ENCODE peak calls at places on chromosomes 13 and 19, in eight cellular contexts. S is Peyer's patch, L is EL, O is esophagus muscularis mucosa, F is WTC11, H is coronary artery, K is ureter, N is frontal cortex. Q is an unnamed sample.

GRCh38 chr13:66624302-66624701 is 605.8 kb downstream of the PCDH9 start:
- DNase-seq in H (no peak), K (no peak), N (no peak), F (no peak), S (no peak), L (no peak), O (no peak), Q (no peak)

GRCh38 chr13:45367358-45367757 is 26.4 kb upstream of the TPT1 start:
- DNase-seq in F (no peak), H (no peak), K (peak), S (peak), L (peak), O (no peak), N (peak), Q (no peak)

GRCh38 chr19:53432088-53432661 is 391 bp downstream of the ZNF761 start:
- DNase-seq in S (peak), F (peak), K (peak), N (peak), H (peak), O (no peak), L (peak), Q (peak)

GRCh38 chr13:99237981-99238662 is 20.1 kb downstream of the GPR18 start:
- DNase-seq in N (no peak), K (no peak), S (no peak), O (no peak), H (no peak), L (no peak), F (no peak), Q (no peak)

GRCh38 chr19:53912653-53913052 is 3.6 kb downstream of the CACNG7 start:
- DNase-seq in H (no peak), F (peak), L (no peak), O (no peak), K (no peak), S (no peak), N (no peak), Q (no peak)

GRCh38 chr13:98253526-98253925 is 76.5 kb upstream of the RNF113B start:
- DNase-seq in L (no peak), K (no peak), S (no peak), H (peak), F (no peak), O (no peak), N (no peak), Q (no peak)

GRCh38 chr13:112887151-112887550 is 81.9 kb upstream of the MCF2L start:
- DNase-seq in K (no peak), S (no peak), H (no peak), F (peak), N (no peak), L (no peak), O (no peak), Q (no peak)

GRCh38 chr13:49908637-49909036 is 27.5 kb downstream of the SPRYD7 start:
- DNase-seq in N (no peak), O (no peak), H (no peak), K (no peak), F (peak), S (no peak), L (no peak), Q (no peak)

GRCh38 chr19:16016226-16017137 is 59.8 kb upstream of the TPM4 start:
- DNase-seq in N (no peak), O (no peak), K (no peak), L (no peak), S (no peak), F (no peak), H (no peak), Q (no peak)

GRCh38 chr13:26951581-26952177 is 191.1 kb upstream of the GPR12 start:
- DNase-seq in S (no peak), L (no peak), O (no peak), F (no peak), N (no peak), H (no peak), K (no peak), Q (no peak)

GRCh38 chr13:113315992-113316391 is 19.0 kb downstream of the LAMP1 start:
- DNase-seq in H (no peak), N (no peak), S (no peak), O (no peak), L (no peak), F (no peak), K (no peak), Q (no peak)

GRCh38 chr19:11422163-11423068 is 3.3 kb upstream of the RGL3 start:
- DNase-seq in F (peak), L (peak), O (no peak), K (peak), N (peak), S (peak), H (peak), Q (peak)

GRCh38 chr13:100440756-100441421 is 147.7 kb downstream of the GGACT start:
- DNase-seq in L (peak), S (no peak), H (no peak), F (no peak), N (no peak), O (no peak), K (no peak), Q (no peak)

GRCh38 chr19:42293539-42293938 is 8.4 kb upstream of the PRR19 start:
- DNase-seq in H (no peak), L (no peak), F (peak), K (no peak), O (no peak), N (no peak), S (no peak), Q (no peak)

GRCh38 chr19:33674575-33675367 is 53.0 kb downstream of the CHST8 start:
- DNase-seq in S (no peak), L (no peak), K (no peak), H (peak), N (no peak), O (no peak), F (no peak), Q (no peak)

GRCh38 chr13:41917641-41918040 is 43.3 kb downstream of the VWA8 start:
- DNase-seq in S (no peak), O (no peak), F (no peak), H (no peak), N (no peak), K (no peak), L (peak), Q (no peak)

GRCh38 chr19:47891923-47892666 is 6.0 kb upstream of the SULT2A1 start:
- DNase-seq in H (no peak), L (no peak), S (no peak), N (no peak), F (no peak), O (no peak), K (no peak), Q (peak)

GRCh38 chr19:29442910-29443309 is 82.9 kb upstream of the VSTM2B start:
- DNase-seq in N (no peak), F (no peak), H (no peak), L (no peak), K (no peak), S (no peak), O (no peak), Q (no peak)

GRCh38 chr19:6519289-6519688 is 11.5 kb upstream of the TNFSF9 start:
- DNase-seq in L (peak), H (no peak), F (no peak), O (no peak), N (no peak), K (no peak), S (no peak), Q (no peak)

GRCh38 chr19:3931041-3931440 is 1.8 kb upstream of the NMRK2 start:
- DNase-seq in O (no peak), N (no peak), S (no peak), L (no peak), H (no peak), K (no peak), F (no peak), Q (no peak)

GRCh38 chr19:17488593-17489391 is 18.5 kb downstream of the SLC27A1 start:
- DNase-seq in K (peak), F (peak), O (no peak), H (no peak), N (no peak), S (peak), L (no peak), Q (no peak)

GRCh38 chr19:8017808-8018207 is 12.4 kb upstream of the ELAVL1 start:
- DNase-seq in L (no peak), S (peak), N (no peak), H (no peak), F (no peak), O (no peak), K (no peak), Q (no peak)

GRCh38 chr13:70043685-70044084 is 63.9 kb upstream of the ATXN8OS start:
- DNase-seq in K (no peak), H (no peak), L (no peak), S (no peak), O (no peak), F (no peak), N (no peak), Q (no peak)

GRCh38 chr13:109842521-109842920 is 56.1 kb upstream of the IRS2 start:
- DNase-seq in L (no peak), N (no peak), S (no peak), F (no peak), O (no peak), K (no peak), H (no peak), Q (no peak)

GRCh38 chr19:3798137-3798536 is 12.0 kb upstream of the MATK start:
- DNase-seq in S (no peak), N (no peak), K (no peak), F (no peak), O (no peak), L (no peak), H (no peak), Q (no peak)

GRCh38 chr19:35718345-35719041 is 690 bp downstream of the KMT2B start:
- DNase-seq in L (peak), K (no peak), N (peak), S (peak), O (no peak), F (peak), H (peak), Q (peak)

GRCh38 chr19:12985049-12985776 is 10.1 kb upstream of the NFIX start:
- DNase-seq in S (peak), F (no peak), H (no peak), O (peak), N (peak), L (peak), K (peak), Q (peak)

GRCh38 chr13:92739306-92739818 is 487.2 kb upstream of the GPC6 start:
- DNase-seq in H (no peak), O (no peak), F (no peak), L (no peak), K (no peak), N (no peak), S (no peak), Q (no peak)

GRCh38 chr19:9406798-9407352 is 28.5 kb downstream of the ZNF266 start:
- DNase-seq in O (no peak), K (peak), H (peak), L (peak), S (peak), N (peak), F (peak), Q (peak)

GRCh38 chr19:55454787-55455243 is 6.6 kb downstream of the ISOC2 start:
- DNase-seq in L (peak), H (no peak), S (no peak), F (peak), K (no peak), N (peak), O (no peak), Q (no peak)

GRCh38 chr19:51779703-51780102 is 15.3 kb upstream of the FPR3 start:
- DNase-seq in H (no peak), L (no peak), O (peak), F (no peak), S (no peak), K (no peak), N (no peak), Q (no peak)

GRCh38 chr13:26280295-26280694 is 26.4 kb downstream of the CDK8 start:
- DNase-seq in H (no peak), F (no peak), N (no peak), S (no peak), L (peak), K (no peak), O (no peak), Q (no peak)

GRCh38 chr13:97395437-97396136 is 38.4 kb upstream of the RAP2A start:
- DNase-seq in S (no peak), N (no peak), K (no peak), L (peak), O (no peak), H (no peak), F (no peak), Q (no peak)

GRCh38 chr19:55473613-55474012 is 2.8 kb upstream of the ZNF628 start:
- DNase-seq in K (no peak), F (no peak), O (no peak), S (no peak), N (no peak), L (peak), H (no peak), Q (no peak)

GRCh38 chr13:105817498-105817897 is 718.0 kb downstream of the EFNB2 start:
- DNase-seq in O (no peak), S (no peak), K (no peak), N (no peak), H (no peak), F (no peak), L (no peak), Q (no peak)

GRCh38 chr13:94703721-94704314 is 8.5 kb downstream of the SOX21 start:
- DNase-seq in O (no peak), L (no peak), F (peak), S (no peak), N (no peak), K (no peak), H (no peak), Q (no peak)

GRCh38 chr13:90968510-90968909 is 379.0 kb upstream of the MIR17HG start:
- DNase-seq in H (no peak), S (no peak), K (no peak), N (peak), L (no peak), F (peak), O (no peak), Q (no peak)